ENCODE peak calls at places on chromosome 16, in ten cellular contexts. H, M, N, L, T, Z, B, P, F and C are unnamed samples.

GRCh38 chr16:5634781-5635180 is 537.2 kb upstream of the EEF2KMT start:
- DNase-seq in H (no peak), P (no peak), L (no peak), N (no peak), B (no peak), Z (no peak), T (no peak), M (no peak), F (no peak), C (no peak)

GRCh38 chr16:85498607-85499006 is 114.5 kb upstream of the GSE1 start:
- DNase-seq in Z (no peak), B (no peak), H (no peak), P (no peak), F (no peak), N (no peak), L (peak), M (no peak), T (no peak), C (no peak)

GRCh38 chr16:13122074-13122473 is 220.7 kb downstream of the SHISA9 start:
- DNase-seq in N (no peak), T (no peak), F (no peak), Z (no peak), B (no peak), P (no peak), L (no peak), H (no peak), M (no peak), C (no peak)

GRCh38 chr16:64717871-64718270 is 404.0 kb downstream of the CDH11 start:
- DNase-seq in T (no peak), L (no peak), B (no peak), P (no peak), N (no peak), F (no peak), Z (no peak), M (no peak), H (no peak), C (no peak)

GRCh38 chr16:31519746-31520145 is 8.0 kb upstream of the AHSP start:
- DNase-seq in T (no peak), L (no peak), Z (no peak), M (no peak), H (no peak), F (no peak), P (no peak), B (no peak), N (no peak), C (no peak)

GRCh38 chr16:20987049-20987448 is 86.5 kb downstream of the LYRM1 start:
- DNase-seq in M (no peak), N (no peak), H (no peak), F (peak), B (no peak), P (no peak), T (no peak), Z (no peak), L (no peak), C (no peak)

GRCh38 chr16:86459266-86459665 is 51.1 kb upstream of the FOXF1 start:
- DNase-seq in N (no peak), F (no peak), T (no peak), L (no peak), H (no peak), M (no peak), P (no peak), B (no peak), Z (no peak), C (no peak)

GRCh38 chr16:11484691-11485258 is 101.9 kb downstream of the LITAF start:
- DNase-seq in T (no peak), M (peak), B (no peak), F (no peak), N (no peak), H (no peak), L (peak), P (no peak), Z (peak), C (no peak)

GRCh38 chr16:51880776-51881175 is 666.2 kb downstream of the TOX3 start:
- DNase-seq in N (no peak), H (no peak), P (no peak), T (no peak), F (no peak), L (no peak), Z (peak), M (peak), B (no peak), C (peak)

GRCh38 chr16:82156761-82157654 is 13.0 kb downstream of the MPHOSPH6 start:
- DNase-seq in N (no peak), T (no peak), H (no peak), B (no peak), F (no peak), M (no peak), Z (peak), P (no peak), L (no peak), C (no peak)

GRCh38 chr16:19104591-19104990 is 9.2 kb upstream of the ITPRIPL2 start:
- DNase-seq in L (no peak), M (no peak), H (no peak), B (no peak), T (no peak), Z (no peak), F (peak), P (no peak), N (no peak), C (peak)

GRCh38 chr16:12559714-12560113 is 244.0 kb downstream of the CPPED1 start:
- DNase-seq in T (no peak), B (no peak), M (no peak), N (no peak), Z (peak), P (no peak), H (no peak), F (no peak), L (no peak), C (no peak)

GRCh38 chr16:12362482-12363458 is 386.2 kb downstream of the SNX29 start:
- DNase-seq in B (no peak), P (no peak), H (no peak), Z (peak), M (no peak), F (peak), T (no peak), N (peak), L (peak), C (no peak)

GRCh38 chr16:13036600-13036999 is 135.2 kb downstream of the SHISA9 start:
- DNase-seq in M (peak), F (no peak), T (no peak), H (peak), L (no peak), N (peak), P (no peak), Z (peak), B (peak), C (peak)

DNA sequence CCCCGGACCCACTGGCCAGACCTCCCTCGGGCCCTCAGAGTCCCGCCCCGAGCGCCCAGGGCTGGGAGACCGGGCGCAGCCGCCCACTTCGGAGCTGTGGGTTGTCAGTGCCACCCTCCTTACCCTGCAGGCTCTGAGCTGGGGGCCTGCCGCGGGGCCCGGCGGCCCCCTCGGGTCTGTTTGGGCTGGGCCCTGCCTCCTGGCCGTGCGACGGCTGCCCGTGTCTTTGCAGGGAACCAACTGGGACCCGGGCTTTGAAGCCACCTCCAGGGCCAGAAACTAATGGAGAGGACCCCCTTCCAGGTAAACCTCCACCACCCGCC is 443 bp downstream of the TEDC2 start:
- DNase-seq in F (no peak), Z (no peak), M (no peak), H (no peak), T (no peak), P (no peak), B (no peak), N (no peak), L (no peak), C (no peak)
- H3K4me3 ChIP-seq in F (no peak), Z (peak), M (peak), H (peak), T (peak), P (peak), B (peak), N (peak), L (peak), C (peak)

GRCh38 chr16:67846063-67846319 is 742 bp upstream of the NUTF2 start:
- DNase-seq in Z (peak), F (no peak), P (no peak), M (no peak), L (no peak), B (no peak), N (no peak), T (no peak), H (no peak), C (no peak)

GRCh38 chr16:67847064-67847861 is at the start of gene CENPT:
- DNase-seq in Z (peak), H (peak), N (peak), T (no peak), P (peak), L (no peak), M (peak), F (peak), B (peak), C (peak)

GRCh38 chr16:67846320-67847063 is at the start of gene NUTF2:
- DNase-seq in M (peak), L (peak), T (peak), H (peak), P (peak), B (peak), Z (peak), F (peak), N (peak), C (peak)

GRCh38 chr16:67844441-67844840 is 2.3 kb upstream of the NUTF2 start:
- DNase-seq in T (no peak), H (peak), F (no peak), Z (peak), P (peak), M (peak), L (no peak), N (no peak), B (no peak), C (no peak)

GRCh38 chr16:67845291-67846062 is 1.3 kb upstream of the NUTF2 start:
- DNase-seq in N (no peak), T (no peak), Z (peak), L (no peak), F (no peak), P (peak), H (peak), M (no peak), B (no peak), C (no peak)
- H3K4me3 ChIP-seq in N (peak), T (peak), Z (peak), L (peak), F (no peak), P (peak), H (peak), M (peak), B (peak), C (peak)

DNA sequence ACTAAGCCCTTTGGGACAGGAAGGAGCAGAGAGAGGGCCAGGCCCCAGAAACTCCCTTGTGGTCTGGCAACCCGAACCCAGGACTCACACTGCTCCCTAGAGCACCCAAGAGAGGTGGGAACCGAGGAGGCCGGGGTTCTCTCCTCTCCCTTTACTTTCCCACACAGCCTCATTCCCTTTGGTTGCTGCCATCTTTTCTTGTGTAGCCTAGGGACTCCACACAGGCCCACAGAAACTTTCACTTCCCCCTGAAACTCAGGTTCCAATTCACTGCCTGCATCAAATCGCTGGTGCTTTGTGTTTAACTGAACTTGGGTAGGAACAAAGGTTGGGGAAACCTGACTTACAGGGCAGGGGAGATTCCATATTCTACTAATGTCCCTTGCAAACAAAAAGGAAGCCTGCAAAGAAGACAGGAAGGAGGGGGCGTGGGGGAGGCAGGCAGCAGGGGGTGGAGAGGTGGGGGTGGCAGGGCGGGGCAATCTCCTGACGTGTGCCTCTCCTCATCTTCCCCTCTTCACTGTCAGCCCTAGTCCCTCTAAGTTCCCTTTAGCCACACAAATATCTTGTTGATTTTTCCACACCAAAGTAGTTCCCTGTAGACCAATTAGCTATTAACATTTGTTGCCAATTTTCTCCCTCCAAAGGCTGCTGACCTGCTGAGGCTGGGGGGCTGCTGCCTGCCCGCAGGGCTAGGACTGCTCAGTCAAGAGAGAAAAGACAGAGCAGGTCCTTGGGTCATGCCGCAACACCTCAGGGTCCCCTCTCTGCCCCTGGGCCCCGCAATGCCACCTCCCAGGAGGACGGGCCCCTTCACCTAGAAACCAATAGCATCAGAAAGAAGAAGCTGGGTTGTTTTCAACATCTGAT is 8.0 kb downstream of the ST3GAL2 start:
- DNase-seq in T (peak), M (peak), F (no peak), P (peak), B (no peak), N (no peak), H (peak), L (no peak), Z (peak), C (no peak)
- H3K4me3 ChIP-seq in T (peak), M (no peak), F (no peak), P (no peak), B (no peak), N (peak), H (peak), L (no peak), Z (no peak), C (no peak)

GRCh38 chr16:49861299-49861698 is 5.4 kb upstream of the ZNF423 start:
- DNase-seq in P (no peak), M (no peak), Z (no peak), B (no peak), F (no peak), H (no peak), T (no peak), L (no peak), N (no peak), C (no peak)

GRCh38 chr16:49858200-49859129 is 2.6 kb upstream of the ZNF423 start:
- DNase-seq in L (peak), F (peak), N (peak), B (peak), P (peak), H (peak), T (no peak), Z (peak), M (no peak), C (no peak)

GRCh38 chr16:49860593-49860992 is 4.7 kb upstream of the ZNF423 start:
- DNase-seq in N (no peak), M (no peak), F (no peak), P (no peak), Z (no peak), L (no peak), T (no peak), B (no peak), H (no peak), C (no peak)

GRCh38 chr16:49857423-49858181 is 1.7 kb upstream of the ZNF423 start:
- DNase-seq in T (no peak), B (peak), L (peak), N (peak), F (no peak), P (peak), Z (peak), H (peak), M (peak), C (peak)

GRCh38 chr16:49859139-49859947 is 3.4 kb upstream of the ZNF423 start:
- DNase-seq in N (peak), L (peak), P (peak), B (peak), Z (peak), F (peak), M (no peak), T (no peak), H (peak), C (no peak)
- H3K4me3 ChIP-seq in N (peak), L (peak), P (peak), B (peak), Z (peak), F (peak), M (no peak), T (peak), H (peak), C (peak)

GRCh38 chr16:1958715-1959268 is 546 bp upstream of the NDUFB10 start:
- DNase-seq in H (no peak), T (no peak), P (no peak), B (no peak), L (no peak), M (no peak), Z (no peak), F (no peak), N (no peak), C (no peak)

GRCh38 chr16:1960665-1961630 is 1.6 kb downstream of the NDUFB10 start:
- DNase-seq in L (no peak), T (no peak), P (peak), M (peak), F (no peak), H (no peak), Z (peak), B (no peak), N (no peak), C (peak)

GRCh38 chr16:1964046-1964505 is 550 bp downstream of the RPS2 start:
- DNase-seq in H (no peak), F (peak), M (no peak), T (no peak), N (no peak), P (no peak), B (peak), L (no peak), Z (peak), C (peak)

GRCh38 chr16:1959269-1960039 is at the start of gene NDUFB10:
- DNase-seq in L (peak), N (peak), P (peak), H (peak), Z (peak), M (peak), B (peak), T (peak), F (peak), C (peak)

DNA sequence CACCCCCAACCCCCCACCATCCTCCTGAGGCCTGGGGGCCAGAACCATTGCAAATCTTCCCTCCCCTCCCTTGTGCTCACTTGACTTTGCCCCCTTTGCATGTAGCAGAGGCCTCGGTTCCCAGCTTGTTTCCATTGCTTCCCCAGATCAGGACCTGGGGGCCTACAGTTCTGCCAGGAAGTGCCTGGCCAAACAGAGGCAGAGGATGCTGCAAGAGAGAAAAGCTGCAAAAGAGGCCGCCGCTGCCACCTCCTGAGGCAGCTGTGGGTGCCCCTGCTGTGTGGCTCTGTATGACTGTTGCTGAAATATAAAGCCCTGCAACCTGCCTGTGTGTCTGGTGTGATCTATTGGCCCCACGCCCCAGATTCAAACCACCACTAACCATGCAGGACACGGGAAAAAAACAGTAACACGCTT is 2.3 kb downstream of the NDUFB10 start:
- DNase-seq in T (no peak), L (no peak), P (peak), Z (peak), N (no peak), F (no peak), M (no peak), B (no peak), H (no peak), C (no peak)
- H3K4me3 ChIP-seq in T (no peak), L (no peak), P (no peak), Z (no peak), N (no peak), F (no peak), M (no peak), B (no peak), H (peak), C (no peak)

GRCh38 chr16:71817690-71818089 is 9.1 kb upstream of the AP1G1 start:
- DNase-seq in M (no peak), H (no peak), T (no peak), P (no peak), Z (no peak), N (no peak), B (no peak), F (no peak), L (no peak), C (no peak)
- H3K4me3 ChIP-seq in M (no peak), H (no peak), T (no peak), P (no peak), Z (peak), N (peak), B (no peak), F (no peak), L (peak), C (no peak)

GRCh38 chr16:89555780-89556179 is 4.7 kb upstream of the RPL13 start:
- DNase-seq in F (no peak), H (no peak), B (no peak), M (no peak), T (no peak), P (no peak), Z (no peak), L (no peak), N (no peak), C (no peak)

GRCh38 chr16:89556750-89557149 is 3.7 kb upstream of the RPL13 start:
- DNase-seq in F (no peak), P (no peak), N (no peak), M (no peak), L (no peak), Z (no peak), B (no peak), T (no peak), H (no peak), C (no peak)

GRCh38 chr16:89560413-89561194 is at the start of gene RPL13:
- DNase-seq in T (peak), F (peak), H (peak), Z (peak), L (peak), P (peak), M (peak), N (peak), B (peak), C (peak)

GRCh38 chr16:89557230-89557935 is 3.1 kb upstream of the RPL13 start:
- DNase-seq in F (peak), T (peak), H (peak), L (peak), M (peak), Z (peak), P (peak), N (peak), B (peak), C (peak)

DNA sequence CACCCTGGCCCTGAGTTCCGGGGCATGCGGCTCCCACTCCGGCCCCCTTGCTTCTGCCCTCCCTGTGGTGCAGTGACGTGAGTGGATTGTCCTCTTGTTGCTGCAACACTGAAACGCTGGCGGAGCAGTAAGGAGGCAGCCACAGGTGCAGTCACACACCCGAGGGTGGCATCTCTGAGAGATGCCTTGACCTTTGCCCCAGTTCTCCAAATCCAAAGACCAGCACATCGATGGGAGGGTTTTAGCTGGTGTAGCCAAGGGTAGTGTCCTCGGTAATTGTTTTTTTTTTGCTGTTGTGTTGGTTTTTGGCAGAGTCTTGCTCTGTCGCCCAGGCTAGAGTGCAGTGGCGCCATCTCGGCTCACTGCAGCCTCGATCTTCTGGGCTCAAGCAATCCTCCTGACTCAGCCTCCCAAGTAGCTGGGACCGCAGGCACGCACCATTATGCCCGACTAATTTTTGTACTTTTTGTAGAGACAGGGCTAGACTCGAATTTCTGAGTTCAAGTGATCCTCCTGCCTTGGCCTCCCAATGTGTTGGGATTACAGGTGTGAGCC is 2.5 kb upstream of the RPL13 start:
- DNase-seq in T (no peak), Z (no peak), B (no peak), P (no peak), M (no peak), N (no peak), F (no peak), H (no peak), L (no peak), C (no peak)
- H3K4me3 ChIP-seq in T (no peak), Z (no peak), B (no peak), P (no peak), M (no peak), N (no peak), F (no peak), H (no peak), L (no peak), C (no peak)

GRCh38 chr16:361341-361871 is 8.9 kb upstream of the AXIN1 start:
- DNase-seq in L (no peak), F (no peak), Z (no peak), T (no peak), P (peak), N (no peak), M (no peak), B (no peak), H (peak), C (no peak)
- H3K4me3 ChIP-seq in L (no peak), F (no peak), Z (no peak), T (no peak), P (no peak), N (no peak), M (no peak), B (no peak), H (no peak), C (no peak)

GRCh38 chr16:2766430-2767139 is 10.5 kb downstream of the ELOB start:
- DNase-seq in N (no peak), B (no peak), T (no peak), Z (no peak), H (no peak), P (no peak), M (no peak), F (no peak), L (no peak), C (no peak)
- H3K4me3 ChIP-seq in N (no peak), B (no peak), T (no peak), Z (no peak), H (no peak), P (no peak), M (no peak), F (no peak), L (no peak), C (no peak)